ENCODE peak calls at places on chromosomes 13 and 19, in ten cellular contexts. One of them, this sample, is unnamed.

GRCh38 chr19:11496391-11497163 is 9.1 kb downstream of the ZNF653 start:
- DNase-seq in esophagus squamous epithelium: no peak
- DNase-seq in DND-41: peak; percentile 71
- DNase-seq in cardiac muscle cell: peak; percentile 88
- DNase-seq in thoracic aorta: peak; percentile 27
- DNase-seq in stomach: peak; percentile 76
- DNase-seq in GM23248: peak; percentile 91
- DNase-seq in A549: peak; percentile 55
- DNase-seq in CD4-positive, alpha-beta memory T cell: peak; percentile 43
- DNase-seq in neural progenitor cell: peak; percentile 80
- DNase-seq in this sample: peak; percentile 44

GRCh38 chr19:7612282-7613274 is 16.8 kb downstream of the XAB2 start:
- DNase-seq in esophagus squamous epithelium: no peak
- DNase-seq in DND-41: no peak
- DNase-seq in cardiac muscle cell: no peak
- DNase-seq in thoracic aorta: no peak
- DNase-seq in stomach: no peak
- DNase-seq in GM23248: no peak
- DNase-seq in A549: no peak
- DNase-seq in CD4-positive, alpha-beta memory T cell: no peak
- DNase-seq in neural progenitor cell: no peak
- DNase-seq in this sample: no peak

GRCh38 chr19:46847528-46847927 is 3.1 kb downstream of the AP2S1 start:
- DNase-seq in esophagus squamous epithelium: no peak
- DNase-seq in DND-41: no peak
- DNase-seq in cardiac muscle cell: no peak
- DNase-seq in thoracic aorta: no peak
- DNase-seq in stomach: no peak
- DNase-seq in GM23248: no peak
- DNase-seq in A549: no peak
- DNase-seq in CD4-positive, alpha-beta memory T cell: no peak
- DNase-seq in neural progenitor cell: no peak
- DNase-seq in this sample: no peak

GRCh38 chr19:3881272-3882040 is 971 bp downstream of the ATCAY start:
- DNase-seq in esophagus squamous epithelium: no peak
- DNase-seq in DND-41: peak; percentile 21
- DNase-seq in cardiac muscle cell: no peak
- DNase-seq in thoracic aorta: no peak
- DNase-seq in stomach: no peak
- DNase-seq in GM23248: no peak
- DNase-seq in A549: no peak
- DNase-seq in CD4-positive, alpha-beta memory T cell: no peak
- DNase-seq in neural progenitor cell: peak; percentile 52
- DNase-seq in this sample: no peak

GRCh38 chr13:27011661-27012060 is 159.9 kb downstream of the USP12 start:
- DNase-seq in esophagus squamous epithelium: no peak
- DNase-seq in DND-41: no peak
- DNase-seq in cardiac muscle cell: no peak
- DNase-seq in thoracic aorta: no peak
- DNase-seq in stomach: no peak
- DNase-seq in GM23248: no peak
- DNase-seq in A549: no peak
- DNase-seq in CD4-positive, alpha-beta memory T cell: no peak
- DNase-seq in neural progenitor cell: no peak
- DNase-seq in this sample: no peak

GRCh38 chr19:55287361-55288079 is 3.7 kb downstream of the BRSK1 start:
- DNase-seq in esophagus squamous epithelium: no peak
- DNase-seq in DND-41: no peak
- DNase-seq in cardiac muscle cell: no peak
- DNase-seq in thoracic aorta: no peak
- DNase-seq in stomach: no peak
- DNase-seq in GM23248: no peak
- DNase-seq in A549: no peak
- DNase-seq in CD4-positive, alpha-beta memory T cell: no peak
- DNase-seq in neural progenitor cell: no peak
- DNase-seq in this sample: no peak

GRCh38 chr13:50126378-50127016 is 111.3 kb downstream of the KCNRG start:
- DNase-seq in esophagus squamous epithelium: no peak
- DNase-seq in DND-41: peak; percentile 29
- DNase-seq in cardiac muscle cell: peak; percentile 52
- DNase-seq in thoracic aorta: no peak
- DNase-seq in stomach: no peak
- DNase-seq in GM23248: peak; percentile 60
- DNase-seq in A549: peak; percentile 26
- DNase-seq in CD4-positive, alpha-beta memory T cell: peak; percentile 58
- DNase-seq in neural progenitor cell: peak; percentile 48
- DNase-seq in this sample: no peak

GRCh38 chr13:85528578-85529215 is 270.5 kb downstream of the SLITRK6 start:
- DNase-seq in esophagus squamous epithelium: no peak
- DNase-seq in DND-41: no peak
- DNase-seq in cardiac muscle cell: no peak
- DNase-seq in thoracic aorta: no peak
- DNase-seq in stomach: no peak
- DNase-seq in GM23248: peak; percentile 1
- DNase-seq in A549: no peak
- DNase-seq in CD4-positive, alpha-beta memory T cell: no peak
- DNase-seq in neural progenitor cell: no peak
- DNase-seq in this sample: no peak

GRCh38 chr13:113598081-113598410 is 13.5 kb downstream of the TFDP1 start:
- DNase-seq in esophagus squamous epithelium: no peak
- DNase-seq in DND-41: no peak
- DNase-seq in cardiac muscle cell: no peak
- DNase-seq in thoracic aorta: no peak
- DNase-seq in stomach: no peak
- DNase-seq in GM23248: no peak
- DNase-seq in A549: no peak
- DNase-seq in CD4-positive, alpha-beta memory T cell: no peak
- DNase-seq in neural progenitor cell: no peak
- DNase-seq in this sample: peak; percentile 5

GRCh38 chr19:18856385-18857126 is 24.8 kb downstream of the UPF1 start:
- DNase-seq in esophagus squamous epithelium: no peak
- DNase-seq in DND-41: no peak
- DNase-seq in cardiac muscle cell: peak; percentile 58
- DNase-seq in thoracic aorta: no peak
- DNase-seq in stomach: no peak
- DNase-seq in GM23248: peak; percentile 56
- DNase-seq in A549: no peak
- DNase-seq in CD4-positive, alpha-beta memory T cell: no peak
- DNase-seq in neural progenitor cell: peak; percentile 58
- DNase-seq in this sample: no peak

GRCh38 chr19:18696023-18696422 is 12.5 kb downstream of the CRTC1 start:
- DNase-seq in esophagus squamous epithelium: no peak
- DNase-seq in DND-41: no peak
- DNase-seq in cardiac muscle cell: no peak
- DNase-seq in thoracic aorta: no peak
- DNase-seq in stomach: no peak
- DNase-seq in GM23248: no peak
- DNase-seq in A549: no peak
- DNase-seq in CD4-positive, alpha-beta memory T cell: no peak
- DNase-seq in neural progenitor cell: no peak
- DNase-seq in this sample: no peak

GRCh38 chr13:66984241-66984640 is 245.9 kb downstream of the PCDH9 start:
- DNase-seq in esophagus squamous epithelium: no peak
- DNase-seq in DND-41: no peak
- DNase-seq in cardiac muscle cell: peak; percentile 3
- DNase-seq in thoracic aorta: no peak
- DNase-seq in stomach: no peak
- DNase-seq in GM23248: no peak
- DNase-seq in A549: no peak
- DNase-seq in CD4-positive, alpha-beta memory T cell: no peak
- DNase-seq in neural progenitor cell: no peak
- DNase-seq in this sample: no peak

GRCh38 chr13:47337781-47338507 is 441.1 kb upstream of the HTR2A start:
- DNase-seq in esophagus squamous epithelium: no peak
- DNase-seq in DND-41: no peak
- DNase-seq in cardiac muscle cell: peak; percentile 58
- DNase-seq in thoracic aorta: no peak
- DNase-seq in stomach: no peak
- DNase-seq in GM23248: peak; percentile 77
- DNase-seq in A549: no peak
- DNase-seq in CD4-positive, alpha-beta memory T cell: no peak
- DNase-seq in neural progenitor cell: peak; percentile 20
- DNase-seq in this sample: no peak

GRCh38 chr13:50810468-50810867 is 33.0 kb downstream of the DLEU7 start:
- DNase-seq in esophagus squamous epithelium: no peak
- DNase-seq in DND-41: no peak
- DNase-seq in cardiac muscle cell: no peak
- DNase-seq in thoracic aorta: no peak
- DNase-seq in stomach: no peak
- DNase-seq in GM23248: no peak
- DNase-seq in A549: no peak
- DNase-seq in CD4-positive, alpha-beta memory T cell: no peak
- DNase-seq in neural progenitor cell: no peak
- DNase-seq in this sample: no peak

GRCh38 chr19:14081797-14082674 is 3.5 kb downstream of the C19orf67 start:
- DNase-seq in esophagus squamous epithelium: no peak
- DNase-seq in DND-41: no peak
- DNase-seq in cardiac muscle cell: no peak
- DNase-seq in thoracic aorta: no peak
- DNase-seq in stomach: peak; percentile 45
- DNase-seq in GM23248: peak; percentile 81
- DNase-seq in A549: no peak
- DNase-seq in CD4-positive, alpha-beta memory T cell: no peak
- DNase-seq in neural progenitor cell: peak; percentile 34
- DNase-seq in this sample: peak; percentile 35

DNA sequence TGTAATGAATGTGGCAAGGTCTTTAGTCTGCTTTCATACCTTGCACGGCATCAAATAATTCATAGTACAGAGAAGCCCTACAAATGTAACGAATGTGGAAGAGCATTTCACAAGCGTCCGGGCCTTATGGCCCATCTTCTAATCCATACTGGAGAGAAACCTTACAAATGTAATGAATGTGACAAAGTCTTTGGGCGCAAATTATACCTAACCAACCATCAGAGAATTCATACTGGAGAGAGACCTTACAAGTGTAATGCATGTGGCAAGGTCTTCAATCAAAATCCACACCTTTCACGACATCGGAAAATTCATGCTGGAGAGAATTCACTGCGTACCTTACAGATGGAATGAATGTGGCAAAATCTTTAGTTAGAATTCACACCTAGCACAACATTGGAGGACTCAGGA is 3.3 kb upstream of the ZNF880 start:
- DNase-seq in esophagus squamous epithelium: no peak
- DNase-seq in DND-41: no peak
- DNase-seq in cardiac muscle cell: no peak
- DNase-seq in thoracic aorta: no peak
- DNase-seq in stomach: no peak
- DNase-seq in GM23248: no peak
- DNase-seq in A549: no peak
- DNase-seq in CD4-positive, alpha-beta memory T cell: no peak
- DNase-seq in neural progenitor cell: no peak
- DNase-seq in this sample: no peak
- H3K9me3 ChIP-seq in esophagus squamous epithelium: peaks cover 82% of the 10 kb centered on the region
- H3K9me3 ChIP-seq in DND-41: peaks cover 37% of the 10 kb centered on the region
- H3K9me3 ChIP-seq in cardiac muscle cell: peaks cover 7% of the 10 kb centered on the region
- H3K9me3 ChIP-seq in thoracic aorta: peaks cover 66% of the 10 kb centered on the region
- H3K9me3 ChIP-seq in stomach: peaks cover 52% of the 10 kb centered on the region
- H3K9me3 ChIP-seq in GM23248: peaks cover 9% of the 10 kb centered on the region
- H3K9me3 ChIP-seq in A549: peaks cover 74% of the 10 kb centered on the region
- H3K9me3 ChIP-seq in CD4-positive, alpha-beta memory T cell: peaks cover 35% of the 10 kb centered on the region
- H3K9me3 ChIP-seq in neural progenitor cell: peaks cover 26% of the 10 kb centered on the region
- H3K9me3 ChIP-seq in this sample: peaks cover 10% of the 10 kb centered on the region

GRCh38 chr19:58203814-58204475 is 21.1 kb downstream of the ZNF274 start:
- DNase-seq in esophagus squamous epithelium: no peak
- DNase-seq in DND-41: no peak
- DNase-seq in cardiac muscle cell: peak; percentile 66
- DNase-seq in thoracic aorta: no peak
- DNase-seq in stomach: no peak
- DNase-seq in GM23248: no peak
- DNase-seq in A549: no peak
- DNase-seq in CD4-positive, alpha-beta memory T cell: no peak
- DNase-seq in neural progenitor cell: no peak
- DNase-seq in this sample: no peak
- H3K9me3 ChIP-seq in esophagus squamous epithelium: peaks cover 100% of the 10 kb centered on the region
- H3K9me3 ChIP-seq in DND-41: peaks cover 77% of the 10 kb centered on the region
- H3K9me3 ChIP-seq in cardiac muscle cell: peaks cover 12% of the 10 kb centered on the region
- H3K9me3 ChIP-seq in thoracic aorta: peaks cover 98% of the 10 kb centered on the region
- H3K9me3 ChIP-seq in stomach: peaks cover 100% of the 10 kb centered on the region
- H3K9me3 ChIP-seq in GM23248: peaks cover 22% of the 10 kb centered on the region
- H3K9me3 ChIP-seq in A549: peaks cover 99% of the 10 kb centered on the region
- H3K9me3 ChIP-seq in CD4-positive, alpha-beta memory T cell: peaks cover 90% of the 10 kb centered on the region
- H3K9me3 ChIP-seq in neural progenitor cell: peaks cover 46% of the 10 kb centered on the region
- H3K9me3 ChIP-seq in this sample: peaks cover 81% of the 10 kb centered on the region

DNA sequence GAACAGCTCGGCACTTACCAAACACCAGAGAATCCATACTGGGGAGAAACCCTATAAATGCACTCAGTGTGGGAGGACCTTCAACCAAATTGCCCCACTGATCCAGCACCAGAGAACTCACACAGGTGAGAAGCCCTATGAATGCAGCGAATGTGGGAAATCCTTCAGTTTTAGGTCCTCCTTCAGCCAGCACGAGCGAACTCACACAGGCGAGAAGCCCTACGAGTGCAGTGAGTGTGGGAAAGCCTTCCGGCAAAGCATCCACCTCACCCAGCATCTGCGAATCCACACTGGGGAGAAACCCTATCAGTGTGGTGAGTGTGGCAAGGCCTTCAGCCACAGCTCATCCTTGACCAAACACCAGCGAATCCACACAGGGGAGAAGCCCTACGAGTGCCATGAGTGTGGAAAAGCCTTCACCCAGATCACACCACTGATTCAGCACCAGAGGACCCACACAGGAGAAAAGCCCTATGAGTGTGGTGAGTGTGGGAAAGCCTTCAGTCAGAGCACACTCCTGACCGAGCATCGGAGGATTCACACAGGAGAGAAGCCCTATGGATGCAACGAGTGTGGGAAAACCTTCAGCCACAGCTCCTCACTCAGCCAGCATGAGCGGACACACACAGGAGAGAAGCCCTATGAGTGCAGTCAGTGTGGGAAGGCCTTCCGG is 8.3 kb downstream of the ZNF135 start:
- DNase-seq in esophagus squamous epithelium: no peak
- DNase-seq in DND-41: no peak
- DNase-seq in cardiac muscle cell: no peak
- DNase-seq in thoracic aorta: no peak
- DNase-seq in stomach: no peak
- DNase-seq in GM23248: peak; percentile 19
- DNase-seq in A549: no peak
- DNase-seq in CD4-positive, alpha-beta memory T cell: no peak
- DNase-seq in neural progenitor cell: no peak
- DNase-seq in this sample: no peak
- H3K9me3 ChIP-seq in esophagus squamous epithelium: peaks cover 94% of the 10 kb centered on the region
- H3K9me3 ChIP-seq in DND-41: peaks cover 71% of the 10 kb centered on the region
- H3K9me3 ChIP-seq in cardiac muscle cell: no peaks in the 10 kb centered on the region
- H3K9me3 ChIP-seq in thoracic aorta: peaks cover 80% of the 10 kb centered on the region
- H3K9me3 ChIP-seq in stomach: peaks cover 95% of the 10 kb centered on the region
- H3K9me3 ChIP-seq in GM23248: no peaks in the 10 kb centered on the region
- H3K9me3 ChIP-seq in A549: peaks cover 88% of the 10 kb centered on the region
- H3K9me3 ChIP-seq in CD4-positive, alpha-beta memory T cell: peaks cover 30% of the 10 kb centered on the region
- H3K9me3 ChIP-seq in neural progenitor cell: peaks cover 23% of the 10 kb centered on the region
- H3K9me3 ChIP-seq in this sample: peaks cover 18% of the 10 kb centered on the region

DNA sequence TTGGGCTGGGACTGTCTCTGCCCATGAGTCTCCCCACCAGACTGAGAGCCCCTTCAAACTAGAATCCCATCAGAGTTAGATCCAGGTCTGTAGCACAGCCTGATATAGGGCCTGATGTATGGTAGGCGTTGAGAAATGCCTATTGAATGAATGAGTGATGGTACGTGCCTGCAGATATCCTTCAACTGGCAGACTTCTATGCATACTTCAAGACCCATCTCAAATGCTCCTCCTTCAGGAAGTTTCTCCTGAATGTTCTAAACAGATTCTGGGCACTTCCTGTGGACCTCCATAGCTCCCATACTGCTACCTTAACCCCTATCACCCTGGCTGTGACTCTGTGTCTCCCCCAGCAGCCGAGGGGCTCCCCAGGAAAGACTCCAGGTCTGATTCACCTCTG is 48.2 kb downstream of the KCNC3 start:
- DNase-seq in esophagus squamous epithelium: no peak
- DNase-seq in DND-41: no peak
- DNase-seq in cardiac muscle cell: no peak
- DNase-seq in thoracic aorta: no peak
- DNase-seq in stomach: no peak
- DNase-seq in GM23248: no peak
- DNase-seq in A549: no peak
- DNase-seq in CD4-positive, alpha-beta memory T cell: no peak
- DNase-seq in neural progenitor cell: no peak
- DNase-seq in this sample: no peak
- H3K9me3 ChIP-seq in esophagus squamous epithelium: peaks cover 12% of the 10 kb centered on the region
- H3K9me3 ChIP-seq in DND-41: peaks cover 8% of the 10 kb centered on the region
- H3K9me3 ChIP-seq in cardiac muscle cell: no peaks in the 10 kb centered on the region
- H3K9me3 ChIP-seq in thoracic aorta: peaks cover 10% of the 10 kb centered on the region
- H3K9me3 ChIP-seq in stomach: peaks cover 12% of the 10 kb centered on the region
- H3K9me3 ChIP-seq in GM23248: no peaks in the 10 kb centered on the region
- H3K9me3 ChIP-seq in A549: peaks cover 16% of the 10 kb centered on the region
- H3K9me3 ChIP-seq in CD4-positive, alpha-beta memory T cell: no peaks in the 10 kb centered on the region
- H3K9me3 ChIP-seq in neural progenitor cell: peaks cover 6% of the 10 kb centered on the region
- H3K9me3 ChIP-seq in this sample: no peaks in the 10 kb centered on the region

This sample was measured in T-helper 17 cell.